ENCODE peak calls at places on chromosomes 6 and 20, in eight cellular contexts. E, L, S, X, O, A, B and I are unnamed samples.

GRCh38 chr20:50717974-50718761 is 13.2 kb upstream of the PARD6B start:
- DNase-seq in E (no peak), L (no peak), S (no peak), X (no peak), O (no peak), A (no peak), B (peak; percentile 55), I (no peak)

GRCh38 chr20:60057866-60058807 is 99.9 kb downstream of the CDH26 start:
- DNase-seq in E (peak; percentile 48), L (no peak), S (peak; percentile 78), X (peak; percentile 15), O (no peak), A (peak; percentile 24), B (no peak), I (no peak)

GRCh38 chr6:112920994-112921393 is 573.9 kb downstream of the RFPL4B start:
- DNase-seq in E (no peak), L (no peak), S (no peak), X (no peak), O (no peak), A (no peak), B (no peak), I (no peak)

GRCh38 chr20:4978050-4978918 is 23.0 kb downstream of the SLC23A2 start:
- DNase-seq in E (no peak), L (no peak), S (no peak), X (no peak), O (no peak), A (no peak), B (no peak), I (no peak)

GRCh38 chr6:151805286-151805840 is 2.1 kb upstream of the ESR1 start:
- DNase-seq in E (no peak), L (no peak), S (no peak), X (no peak), O (no peak), A (no peak), B (no peak), I (no peak)

GRCh38 chr6:38445321-38445720 is 194.4 kb downstream of the BTBD9 start:
- DNase-seq in E (no peak), L (no peak), S (no peak), X (no peak), O (no peak), A (no peak), B (no peak), I (no peak)

GRCh38 chr6:111743859-111744692 is 129.2 kb downstream of the FYN start:
- DNase-seq in E (no peak), L (no peak), S (no peak), X (no peak), O (no peak), A (no peak), B (no peak), I (no peak)

GRCh38 chr6:152094992-152095592 is 287.6 kb downstream of the ESR1 start:
- DNase-seq in E (no peak), L (no peak), S (no peak), X (no peak), O (peak; percentile 90), A (peak; percentile 23), B (peak; percentile 75), I (peak; percentile 24)

GRCh38 chr20:56249244-56249955 is 868 bp downstream of the MC3R start:
- DNase-seq in E (peak; percentile 44), L (no peak), S (no peak), X (no peak), O (no peak), A (peak; percentile 36), B (peak; percentile 4), I (no peak)

GRCh38 chr6:163529605-163530004 is 115.1 kb downstream of the QKI start:
- DNase-seq in E (no peak), L (no peak), S (no peak), X (no peak), O (peak; percentile 69), A (no peak), B (no peak), I (no peak)

GRCh38 chr6:2102316-2102883 is 143.0 kb downstream of the GMDS start:
- DNase-seq in E (no peak), L (no peak), S (no peak), X (no peak), O (no peak), A (no peak), B (no peak), I (no peak)

GRCh38 chr6:161354956-161355355 is 81.1 kb upstream of the AGPAT4 start:
- DNase-seq in E (no peak), L (no peak), S (no peak), X (no peak), O (no peak), A (no peak), B (no peak), I (no peak)

GRCh38 chr6:147855823-147856222 is 347.3 kb downstream of the SAMD5 start:
- DNase-seq in E (no peak), L (no peak), S (peak; percentile 8), X (no peak), O (no peak), A (no peak), B (no peak), I (no peak)

GRCh38 chr6:109531446-109531845 is 48.4 kb upstream of the ZBTB24 start:
- DNase-seq in E (no peak), L (no peak), S (no peak), X (no peak), O (no peak), A (no peak), B (no peak), I (no peak)

GRCh38 chr6:41878961-41879405 is 16.2 kb downstream of the USP49 start:
- DNase-seq in E (no peak), L (no peak), S (no peak), X (no peak), O (no peak), A (no peak), B (no peak), I (no peak)

GRCh38 chr20:18304618-18305017 is 16.3 kb downstream of the ZNF133 start:
- DNase-seq in E (no peak), L (no peak), S (no peak), X (no peak), O (no peak), A (no peak), B (no peak), I (no peak)

GRCh38 chr6:170087946-170088348 is 202.9 kb downstream of the DLL1 start:
- DNase-seq in E (peak; percentile 80), L (no peak), S (no peak), X (peak; percentile 21), O (no peak), A (peak; percentile 59), B (no peak), I (no peak)

GRCh38 chr20:37756234-37756633 is 62.4 kb downstream of the CTNNBL1 start:
- DNase-seq in E (no peak), L (no peak), S (no peak), X (no peak), O (no peak), A (no peak), B (no peak), I (no peak)

GRCh38 chr6:1020133-1020532 is 291.8 kb upstream of the FOXQ1 start:
- DNase-seq in E (no peak), L (no peak), S (no peak), X (no peak), O (no peak), A (no peak), B (no peak), I (no peak)